ENCODE peak calls at places on chromosomes 3 and 15, in nine cellular contexts. S is esophagus squamous epithelium, P is uterus, Z is endothelial cell of umbilical vein, A is ovary, Q is vagina, V is body of pancreas, L is A549, I is prostate gland. B is an unnamed sample.

GRCh38 chr3:53940651-53941050 is 49.0 kb upstream of the SELENOK start:
- DNase-seq in S (no peak), P (no peak), Z (no peak), A (no peak), Q (no peak), V (no peak), L (no peak), I (no peak), B (no peak)

GRCh38 chr3:197076446-197076845 is 46.8 kb upstream of the MELTF start:
- DNase-seq in S (no peak), P (no peak), Z (no peak), A (no peak), Q (no peak), V (no peak), L (no peak), I (no peak), B (no peak)

GRCh38 chr3:174101244-174101643 is 703.7 kb downstream of the NLGN1 start:
- DNase-seq in S (no peak), P (no peak), Z (no peak), A (no peak), Q (no peak), V (no peak), L (no peak), I (no peak), B (peak; percentile 7)

GRCh38 chr15:57335326-57336118 is 40.8 kb upstream of the CGNL1 start:
- DNase-seq in S (no peak), P (no peak), Z (peak; percentile 45), A (no peak), Q (no peak), V (no peak), L (no peak), I (no peak), B (no peak)

GRCh38 chr3:119084371-119085069 is 49.9 kb upstream of the IGSF11 start:
- DNase-seq in S (no peak), P (no peak), Z (no peak), A (no peak), Q (no peak), V (peak; percentile 8), L (peak; percentile 32), I (no peak), B (peak; percentile 12)

GRCh38 chr3:190076601-190077444 is 43.9 kb downstream of the P3H2 start:
- DNase-seq in S (no peak), P (peak; percentile 62), Z (peak; percentile 86), A (peak; percentile 25), Q (no peak), V (peak; percentile 42), L (peak; percentile 61), I (peak; percentile 11), B (peak; percentile 47)

GRCh38 chr3:131596884-131597283 is 94.1 kb upstream of the MRPL3 start:
- DNase-seq in S (no peak), P (no peak), Z (no peak), A (no peak), Q (no peak), V (no peak), L (no peak), I (no peak), B (no peak)

GRCh38 chr3:125622381-125622788 is 27.1 kb upstream of the OSBPL11 start:
- DNase-seq in S (no peak), P (no peak), Z (no peak), A (no peak), Q (no peak), V (peak; percentile 46), L (no peak), I (peak; percentile 17), B (no peak)

GRCh38 chr3:174891524-174892203 is 32.5 kb downstream of the NAALADL2 start:
- DNase-seq in S (no peak), P (no peak), Z (peak; percentile 21), A (no peak), Q (no peak), V (no peak), L (no peak), I (no peak), B (no peak)

GRCh38 chr15:59223736-59224135 is 17.1 kb downstream of the LDHAL6B start:
- DNase-seq in S (no peak), P (no peak), Z (no peak), A (no peak), Q (no peak), V (no peak), L (no peak), I (no peak), B (no peak)

GRCh38 chr3:77303943-77304778 is 264.3 kb downstream of the ROBO2 start:
- DNase-seq in S (no peak), P (no peak), Z (no peak), A (no peak), Q (no peak), V (no peak), L (no peak), I (no peak), B (no peak)

GRCh38 chr15:58221591-58222241 is 83.5 kb downstream of the AQP9 start:
- DNase-seq in S (no peak), P (no peak), Z (peak; percentile 48), A (no peak), Q (no peak), V (no peak), L (peak; percentile 72), I (no peak), B (no peak)

GRCh38 chr3:150227839-150228238 is 180.3 kb upstream of the TSC22D2 start:
- DNase-seq in S (no peak), P (no peak), Z (peak; percentile 72), A (no peak), Q (peak; percentile 62), V (peak; percentile 44), L (peak; percentile 38), I (peak; percentile 12), B (peak; percentile 28)

GRCh38 chr3:71495708-71496472 is 87.6 kb downstream of the FOXP1 start:
- DNase-seq in S (no peak), P (peak; percentile 47), Z (no peak), A (no peak), Q (no peak), V (no peak), L (peak; percentile 60), I (no peak), B (peak; percentile 47)

GRCh38 chr15:31228980-31229826 is 97.4 kb upstream of the KLF13 start:
- DNase-seq in S (no peak), P (no peak), Z (no peak), A (no peak), Q (no peak), V (peak; percentile 52), L (peak; percentile 55), I (no peak), B (peak; percentile 40)
- TF ChIP-seq POLR2A in S (no peak), P (no peak), Z (no peak), A (no peak), Q (no peak), V (peak; percentile 40), L (no peak), I (no peak), B (no peak)

DNA sequence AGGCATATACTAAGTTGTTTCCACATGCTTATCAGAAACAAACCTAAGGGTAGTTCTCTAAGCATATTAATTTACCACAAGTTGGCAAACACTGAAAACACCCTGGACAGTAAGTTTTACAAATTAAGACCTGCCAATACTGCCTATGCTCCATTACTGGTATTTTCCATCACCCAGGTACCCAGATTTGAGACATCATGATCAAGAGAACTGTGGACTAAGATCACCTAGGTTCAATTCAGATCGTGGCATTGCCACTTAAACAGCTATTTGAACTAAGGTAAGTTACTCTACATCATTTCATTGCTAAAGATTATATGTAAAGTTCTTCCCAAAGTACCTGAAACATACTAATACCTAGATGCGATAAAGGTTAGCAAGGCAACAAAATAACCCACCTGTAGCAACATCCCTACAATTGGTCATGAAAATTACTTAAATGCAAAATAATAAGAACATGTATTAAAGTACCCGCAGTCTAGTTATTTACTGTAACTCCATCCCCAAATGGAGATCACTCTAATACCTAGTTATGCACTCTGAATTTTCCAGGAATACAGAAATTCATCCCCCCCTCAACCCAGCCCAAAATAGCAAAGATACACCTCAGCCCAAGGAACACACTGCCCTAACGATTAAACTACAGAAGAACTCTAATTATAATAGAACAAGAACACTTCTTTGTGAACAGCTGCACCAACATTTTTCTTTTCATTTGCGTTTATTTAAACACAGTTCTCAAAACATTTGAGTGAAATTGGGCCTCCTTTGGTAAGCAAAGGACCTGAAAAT is 21.6 kb downstream of the TRA2B start:
- DNase-seq in S (no peak), P (no peak), Z (no peak), A (no peak), Q (no peak), V (no peak), L (no peak), I (no peak), B (no peak)
- TF ChIP-seq POLR2A in S (no peak), P (no peak), Z (peak; percentile 35), A (no peak), Q (no peak), V (no peak), L (no peak), I (no peak), B (no peak)

DNA sequence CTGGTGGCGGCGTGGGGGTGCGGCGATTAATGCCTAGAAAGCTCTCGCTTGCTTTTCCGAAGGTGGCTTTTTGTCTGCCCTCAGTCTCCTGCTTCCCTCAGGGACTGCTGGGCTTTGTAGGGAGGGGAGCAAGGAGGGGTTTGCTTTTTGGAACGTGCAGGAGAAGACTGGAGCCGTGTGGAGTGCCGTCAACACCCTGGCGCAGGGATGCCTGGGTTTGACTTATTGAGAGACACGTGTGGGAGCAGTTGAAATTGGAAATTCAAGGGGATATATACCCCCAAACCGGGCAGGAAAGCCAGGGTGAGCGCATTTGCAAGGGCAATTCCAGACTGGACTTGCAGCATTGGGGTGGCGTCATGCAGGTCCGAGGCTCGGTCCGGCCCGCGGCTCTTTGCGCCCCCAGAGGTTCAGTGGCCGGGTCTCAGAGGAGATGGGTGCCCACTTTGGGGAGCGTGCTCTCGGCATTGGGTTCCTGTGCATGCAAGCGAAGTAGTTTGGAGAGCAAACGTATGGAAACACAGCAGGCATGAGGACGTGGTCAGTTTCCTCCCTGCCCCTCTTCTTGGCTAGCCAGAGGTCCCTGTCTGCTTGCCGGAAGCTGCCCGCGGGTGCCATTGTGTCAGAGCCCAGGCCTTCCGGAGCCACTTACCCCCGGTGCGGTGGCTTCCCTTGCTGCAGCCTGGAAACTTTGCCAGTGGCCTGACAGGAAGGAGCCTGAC is 2.2 kb downstream of the EPHB1 start:
- DNase-seq in S (no peak), P (no peak), Z (no peak), A (no peak), Q (peak; percentile 62), V (no peak), L (no peak), I (no peak), B (no peak)
- TF ChIP-seq POLR2A in S (no peak), P (no peak), Z (no peak), A (no peak), Q (no peak), V (no peak), L (no peak), I (no peak), B (no peak)

DNA sequence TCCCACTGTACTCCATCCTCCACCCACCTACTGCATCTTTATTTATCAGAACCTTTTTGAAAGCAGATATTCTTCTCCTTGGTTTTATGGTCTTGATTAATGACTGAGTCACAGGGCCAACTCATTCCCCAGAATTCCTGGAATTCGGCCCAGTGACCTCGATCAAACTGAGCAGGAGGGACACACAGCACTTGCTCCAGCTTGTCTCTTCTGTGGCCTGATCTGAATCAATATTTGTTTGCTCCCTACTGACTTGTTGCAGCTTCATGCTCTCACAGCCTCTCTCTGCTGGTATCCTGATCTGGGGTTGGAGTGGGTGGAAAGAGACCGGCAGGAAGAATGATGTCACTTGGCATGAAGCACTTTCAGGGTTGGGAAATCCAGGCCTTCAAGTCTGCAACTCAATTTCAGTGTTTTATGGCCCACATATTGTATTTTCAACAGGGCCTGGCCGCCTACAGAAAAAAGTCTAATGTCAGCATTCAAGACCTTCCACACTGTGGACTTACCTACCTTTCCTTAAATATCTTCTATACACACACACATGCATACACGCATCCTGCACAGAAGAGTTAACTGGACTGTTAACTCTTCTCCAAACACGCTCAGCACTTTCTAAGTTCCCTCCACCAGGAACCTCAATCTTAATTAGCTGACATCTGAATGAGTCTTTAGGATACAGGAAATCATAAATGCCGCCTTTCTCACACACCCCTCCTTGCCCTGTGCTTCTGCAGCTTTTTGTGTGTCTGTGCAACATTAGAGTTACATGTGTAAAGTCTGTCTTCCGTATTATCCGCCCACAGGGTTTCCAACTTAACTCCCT is 4.6 kb downstream of the ANXA2 start:
- DNase-seq in S (peak; percentile 8), P (peak; percentile 92), Z (peak; percentile 94), A (peak; percentile 66), Q (peak; percentile 98), V (peak; percentile 86), L (peak; percentile 89), I (peak; percentile 94), B (no peak)
- TF ChIP-seq POLR2A in S (no peak), P (no peak), Z (peak; percentile 94), A (peak; percentile 48), Q (no peak), V (peak; percentile 72), L (no peak), I (peak; percentile 17), B (no peak)